ENCODE peak calls at places on chromosomes 12 and 14, in four cellular contexts. M, E, K and F are unnamed samples.

GRCh38 chr12:64737539-64737938 is 21.7 kb downstream of the GNS start:
- DNase-seq in E (no peak), M (no peak), K (no peak), F (no peak)

GRCh38 chr14:60553855-60554254 is 44.9 kb downstream of the SIX6 start:
- DNase-seq in M (no peak), K (no peak), E (no peak), F (no peak)

GRCh38 chr14:90599748-90600507 is 203.1 kb downstream of the CALM1 start:
- DNase-seq in M (no peak), K (no peak), E (no peak), F (no peak)

GRCh38 chr12:95637471-95638155 is 86.3 kb upstream of the USP44 start:
- DNase-seq in M (peak), E (no peak), K (no peak), F (no peak)

GRCh38 chr12:57891639-57892228 is 45.2 kb upstream of the CTDSP2 start:
- DNase-seq in M (no peak), K (no peak), E (no peak), F (no peak)

GRCh38 chr14:31127690-31128089 is 79.9 kb downstream of the HECTD1 start:
- DNase-seq in E (no peak), K (no peak), M (no peak), F (no peak)

GRCh38 chr14:31084385-31084784 is 58.2 kb upstream of the STRN3 start:
- DNase-seq in M (no peak), K (no peak), E (no peak), F (no peak)

GRCh38 chr14:23186913-23187654 is 3.6 kb upstream of the SLC7A8 start:
- DNase-seq in K (no peak), M (peak), E (no peak), F (peak)

GRCh38 chr12:51980809-51981127 is 26.0 kb upstream of the TAMALIN start:
- DNase-seq in K (no peak), M (no peak), E (no peak), F (no peak)

GRCh38 chr12:13968281-13968680 is 13.1 kb downstream of the GRIN2B start:
- DNase-seq in K (no peak), M (no peak), E (no peak), F (no peak)

GRCh38 chr12:47785036-47785886 is 12.2 kb downstream of the SLC48A1 start:
- DNase-seq in M (no peak), K (no peak), E (no peak), F (no peak)

GRCh38 chr12:127054531-127054930 is 1212.4 kb upstream of the TMEM132C start:
- DNase-seq in E (no peak), M (no peak), K (no peak), F (no peak)

GRCh38 chr12:84117190-84117589 is 795.4 kb downstream of the SLC6A15 start:
- DNase-seq in E (no peak), K (no peak), M (no peak), F (no peak)

GRCh38 chr14:104140213-104140462 is 1.8 kb downstream of the KIF26A start:
- DNase-seq in M (no peak), E (no peak), K (peak), F (no peak)

GRCh38 chr12:15772405-15773018 is 16.7 kb downstream of the EPS8 start:
- DNase-seq in K (no peak), E (no peak), M (no peak), F (no peak)

GRCh38 chr12:116896525-116896924 is 14.2 kb upstream of the FBXW8 start:
- DNase-seq in E (no peak), M (no peak), K (no peak), F (no peak)

GRCh38 chr12:13628067-13628466 is 353.3 kb downstream of the GRIN2B start:
- DNase-seq in K (no peak), E (no peak), M (no peak), F (no peak)

GRCh38 chr12:51752490-51752889 is 96.0 kb downstream of the FIGNL2 start:
- DNase-seq in E (no peak), M (peak), K (peak), F (no peak)

GRCh38 chr12:76755829-76756379 is 8.0 kb upstream of the ZDHHC17 start:
- DNase-seq in K (no peak), M (no peak), E (no peak), F (no peak)

GRCh38 chr12:54935235-54935951 is 49.2 kb downstream of the TESPA1 start:
- DNase-seq in M (peak), K (no peak), E (no peak), F (no peak)

GRCh38 chr12:105878964-105879363 is 259.8 kb downstream of the NUAK1 start:
- DNase-seq in M (no peak), E (no peak), K (no peak), F (no peak)

GRCh38 chr12:126204326-126204725 is 1139.1 kb downstream of the AACS start:
- DNase-seq in E (no peak), M (no peak), K (no peak), F (no peak)

GRCh38 chr12:93287152-93287551 is 90.6 kb upstream of the NUDT4 start:
- DNase-seq in M (no peak), K (no peak), E (no peak), F (no peak)

GRCh38 chr12:6936642-6937480 is 6.8 kb upstream of the RNU7-1 start:
- DNase-seq in M (no peak), K (peak), E (no peak), F (no peak)

GRCh38 chr14:56357478-56357877 is 222.1 kb upstream of the TMEM260 start:
- DNase-seq in M (no peak), E (no peak), K (no peak), F (no peak)

GRCh38 chr14:54640480-54640879 is 73.6 kb downstream of the SAMD4A start:
- DNase-seq in E (no peak), K (no peak), M (no peak), F (no peak)

GRCh38 chr12:87086118-87086891 is 830.1 kb upstream of the MGAT4C start:
- DNase-seq in K (no peak), M (no peak), E (no peak), F (no peak)

GRCh38 chr14:32683679-32684078 is 255.0 kb upstream of the NPAS3 start:
- DNase-seq in M (no peak), K (no peak), E (no peak), F (no peak)

GRCh38 chr12:21642707-21643389 is 14.8 kb downstream of the LDHB start:
- DNase-seq in E (no peak), K (no peak), M (no peak), F (no peak)

GRCh38 chr12:108854055-108854452 is 3.3 kb downstream of the SSH1 start:
- DNase-seq in M (peak), K (no peak), E (no peak), F (no peak)

GRCh38 chr14:77296155-77296554 is 24.5 kb downstream of the POMT2 start:
- DNase-seq in M (no peak), K (no peak), E (no peak), F (no peak)

GRCh38 chr14:100376751-100377171 is 53.6 kb downstream of the SLC25A47 start:
- DNase-seq in E (no peak), K (no peak), M (no peak), F (peak)
- TF ChIP-seq CTCF in E (no peak), K (no peak), M (no peak), F (no peak)

GRCh38 chr14:51744372-51745150 is 92.9 kb downstream of the FRMD6 start:
- DNase-seq in E (no peak), M (no peak), K (no peak), F (no peak)

GRCh38 chr14:51735851-51736250 is 84.1 kb downstream of the FRMD6 start:
- DNase-seq in M (no peak), E (no peak), K (no peak), F (no peak)

GRCh38 chr14:51743588-51744000 is 91.9 kb downstream of the FRMD6 start:
- DNase-seq in K (no peak), E (no peak), M (no peak), F (no peak)

GRCh38 chr14:51733147-51733546 is 81.4 kb downstream of the FRMD6 start:
- DNase-seq in M (no peak), K (no peak), E (no peak), F (no peak)

DNA sequence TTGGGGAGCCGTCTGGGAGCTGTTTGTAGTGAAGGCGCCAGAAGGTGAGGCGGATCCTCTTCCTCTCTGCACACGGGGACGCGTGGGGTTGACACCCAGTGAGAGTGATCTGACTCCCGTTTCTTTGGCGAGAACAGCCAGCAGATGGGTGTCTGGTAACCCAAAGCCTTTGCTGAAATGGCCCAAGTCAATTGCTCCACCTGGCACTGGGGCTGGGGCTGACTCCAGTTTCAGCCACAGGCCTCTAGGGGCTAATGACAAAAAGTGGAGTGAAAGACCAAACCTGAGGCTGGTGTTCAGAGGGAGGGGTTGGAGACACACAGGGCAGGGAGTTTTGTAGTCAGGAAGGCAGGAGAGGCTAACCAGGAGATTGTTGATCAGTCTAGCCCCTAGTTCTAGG is 87.0 kb downstream of the FRMD6 start:
- DNase-seq in K (no peak), E (no peak), M (no peak), F (peak)
- TF ChIP-seq CTCF in K (no peak), E (no peak), M (no peak), F (no peak)

GRCh38 chr12:4939418-4940023 is 29.8 kb downstream of the KCNA1 start:
- DNase-seq in M (no peak), E (no peak), K (no peak), F (no peak)
- TF ChIP-seq CTCF in M (no peak), E (no peak), K (no peak), F (no peak)

GRCh38 chr12:49059063-49059384 is 1.6 kb downstream of the KMT2D start:
- DNase-seq in E (no peak), M (no peak), K (no peak), F (no peak)

GRCh38 chr12:49059385-49060232 is 985 bp downstream of the KMT2D start:
- DNase-seq in K (no peak), M (no peak), E (no peak), F (peak)

GRCh38 chr12:49058366-49059062 is 2.1 kb downstream of the KMT2D start:
- DNase-seq in K (no peak), E (no peak), M (no peak), F (no peak)

GRCh38 chr12:49061157-49061650 is 610 bp upstream of the KMT2D start:
- DNase-seq in E (no peak), K (no peak), M (no peak), F (no peak)

GRCh38 chr12:49060237-49061156 is at the start of gene KMT2D:
- DNase-seq in E (peak), K (peak), M (peak), F (peak)
- TF ChIP-seq CTCF in E (no peak), K (no peak), M (peak), F (no peak)

GRCh38 chr12:46383654-46384450 is 11.3 kb upstream of the SLC38A2 start:
- DNase-seq in K (peak), E (peak), M (peak), F (peak)
- TF ChIP-seq CTCF in K (no peak), E (no peak), M (no peak), F (no peak)

GRCh38 chr12:121209629-121210572 is at the start of gene P2RX4:
- DNase-seq in K (peak), M (no peak), E (peak), F (peak)
- TF ChIP-seq CTCF in K (no peak), M (peak), E (no peak), F (no peak)

GRCh38 chr12:69585189-69586062 is at the start of gene CCT2:
- DNase-seq in E (peak), M (peak), K (peak), F (peak)
- TF ChIP-seq CTCF in E (peak), M (peak), K (no peak), F (peak)

GRCh38 chr14:37429618-37430017 is 165.4 kb downstream of the FOXA1 start:
- DNase-seq in M (no peak), E (no peak), K (no peak), F (no peak)
- TF ChIP-seq CTCF in M (no peak), E (no peak), K (no peak), F (no peak)

GRCh38 chr12:25458047-25458552 is 95.0 kb downstream of the LMNTD1 start:
- DNase-seq in K (no peak), M (peak), E (no peak), F (no peak)
- TF ChIP-seq CTCF in K (no peak), M (no peak), E (no peak), F (no peak)